ENCODE peak calls at places on chromosomes 2 and 18, in eight cellular contexts. U is stimulated activated naive CD8-positive, alpha-beta T cell treated with anti-CD3 and anti-CD28 coated beads, Interleukin-15, amount 100 ng/mL, for 72 hours; X is T-helper 9 cell; E is activated naive CD8-positive, alpha-beta T cell treated with anti-CD3 and anti-CD28 coated beads, Interleukin-2, amount 10 ng/mL, durations not matched to agents 7 days and 5 days; F is DMS153; D is NCI-H510A; R is anterior cingulate cortex; Y is fibroblast of pulmonary artery. G is an unnamed sample.

GRCh38 chr2:68292108-68292710 is 27.5 kb downstream of the CNRIP1 start:
- DNase-seq in U (no peak), X (no peak), E (no peak), F (peak), D (no peak), R (no peak), Y (peak), G (peak)

GRCh38 chr18:4806342-4806741 is 351.2 kb upstream of the DLGAP1 start:
- DNase-seq in U (no peak), X (no peak), E (no peak), F (no peak), D (no peak), R (no peak), Y (no peak), G (no peak)

GRCh38 chr18:35231052-35231451 is 9.8 kb upstream of the ZNF397 start:
- DNase-seq in U (peak), X (peak), E (peak), F (no peak), D (no peak), R (peak), Y (peak), G (peak)

GRCh38 chr2:134308474-134309385 is 54.9 kb downstream of the MGAT5 start:
- DNase-seq in U (no peak), X (no peak), E (no peak), F (no peak), D (no peak), R (no peak), Y (no peak), G (no peak)

GRCh38 chr2:216348909-216349308 is 23.4 kb downstream of the MARCHF4 start:
- DNase-seq in U (peak), X (no peak), E (no peak), F (no peak), D (no peak), R (no peak), Y (peak), G (no peak)

GRCh38 chr2:240898731-240899467 is 2.9 kb upstream of the MAB21L4 start:
- DNase-seq in U (no peak), X (no peak), E (no peak), F (no peak), D (no peak), R (no peak), Y (no peak), G (no peak)

GRCh38 chr2:151728736-151729415 is 5.4 kb downstream of the NEB start:
- DNase-seq in U (no peak), X (no peak), E (no peak), F (no peak), D (no peak), R (no peak), Y (no peak), G (peak)

GRCh38 chr2:218798767-218799504 is 17.0 kb downstream of the CYP27A1 start:
- DNase-seq in U (no peak), X (no peak), E (no peak), F (no peak), D (no peak), R (no peak), Y (peak), G (peak)

GRCh38 chr2:15092691-15093090 is 460.2 kb downstream of the LRATD1 start:
- DNase-seq in U (no peak), X (no peak), E (no peak), F (no peak), D (no peak), R (no peak), Y (no peak), G (no peak)

GRCh38 chr2:179751184-179751809 is 110.1 kb downstream of the ZNF385B start:
- DNase-seq in U (no peak), X (no peak), E (no peak), F (no peak), D (peak), R (no peak), Y (peak), G (peak)

GRCh38 chr2:16247371-16248177 is 307.2 kb downstream of the MYCN start:
- DNase-seq in U (no peak), X (no peak), E (no peak), F (no peak), D (no peak), R (no peak), Y (no peak), G (no peak)

GRCh38 chr2:216031960-216032689 is 18.8 kb upstream of the MREG start:
- DNase-seq in U (no peak), X (no peak), E (no peak), F (no peak), D (no peak), R (no peak), Y (peak), G (no peak)

GRCh38 chr2:98868548-98869271 is 67.3 kb downstream of the CRACDL start:
- DNase-seq in U (no peak), X (no peak), E (no peak), F (no peak), D (no peak), R (no peak), Y (no peak), G (no peak)

GRCh38 chr2:144513388-144514100 is 6.4 kb downstream of the ZEB2 start:
- DNase-seq in U (no peak), X (no peak), E (no peak), F (no peak), D (no peak), R (no peak), Y (peak), G (peak)

GRCh38 chr2:120666433-120666832 is 69.2 kb upstream of the GLI2 start:
- DNase-seq in U (no peak), X (no peak), E (no peak), F (no peak), D (no peak), R (no peak), Y (no peak), G (no peak)

GRCh38 chr18:75041586-75041985 is 167.4 kb downstream of the PTGR3 start:
- DNase-seq in U (no peak), X (no peak), E (no peak), F (peak), D (peak), R (no peak), Y (peak), G (peak)

GRCh38 chr2:224764565-224765236 is 48.5 kb upstream of the CCDC195 start:
- DNase-seq in U (no peak), X (no peak), E (no peak), F (no peak), D (no peak), R (no peak), Y (no peak), G (no peak)

GRCh38 chr2:88638123-88638650 is 10.9 kb upstream of the EIF2AK3 start:
- DNase-seq in U (no peak), X (no peak), E (no peak), F (no peak), D (no peak), R (no peak), Y (no peak), G (peak)

GRCh38 chr2:57182941-57183340 is 863.7 kb upstream of the VRK2 start:
- DNase-seq in U (no peak), X (no peak), E (no peak), F (no peak), D (no peak), R (no peak), Y (no peak), G (no peak)

GRCh38 chr2:45469314-45470099 is 141.6 kb downstream of the SRBD1 start:
- DNase-seq in U (no peak), X (no peak), E (no peak), F (peak), D (no peak), R (no peak), Y (peak), G (no peak)

GRCh38 chr2:9742601-9743000 is 100.7 kb upstream of the TAF1B start:
- DNase-seq in U (no peak), X (no peak), E (no peak), F (no peak), D (no peak), R (no peak), Y (no peak), G (no peak)

GRCh38 chr2:220209093-220209492 is 581.7 kb downstream of the SLC4A3 start:
- DNase-seq in U (no peak), X (no peak), E (no peak), F (no peak), D (no peak), R (no peak), Y (no peak), G (no peak)

GRCh38 chr2:165691615-165692014 is 102.4 kb downstream of the GALNT3 start:
- DNase-seq in U (no peak), X (no peak), E (no peak), F (no peak), D (no peak), R (no peak), Y (peak), G (peak)

G was measured in GM23338.